ENCODE peak calls at places on chromosome 15, in eight cellular contexts. One of them, this sample, is unnamed.

GRCh38 chr15:62938825-62939224 is 103.7 kb upstream of the TPM1 start:
- DNase-seq in RWPE1: no peak
- DNase-seq in foreskin fibroblast: no peak
- DNase-seq in esophagus squamous epithelium: no peak
- DNase-seq in breast epithelium: no peak
- DNase-seq in nephron progenitor cell: no peak
- DNase-seq in WERI-Rb-1: no peak
- DNase-seq in astrocyte: no peak
- DNase-seq in this sample: no peak

GRCh38 chr15:68674975-68675374 is 96.2 kb downstream of the CORO2B start:
- DNase-seq in astrocyte: no peak
- DNase-seq in breast epithelium: no peak
- DNase-seq in RWPE1: peak
- DNase-seq in WERI-Rb-1: no peak
- DNase-seq in nephron progenitor cell: no peak
- DNase-seq in esophagus squamous epithelium: no peak
- DNase-seq in foreskin fibroblast: no peak
- DNase-seq in this sample: no peak

GRCh38 chr15:89034305-89034704 is 54.0 kb upstream of the ABHD2 start:
- DNase-seq in esophagus squamous epithelium: no peak
- DNase-seq in RWPE1: peak
- DNase-seq in WERI-Rb-1: no peak
- DNase-seq in breast epithelium: no peak
- DNase-seq in nephron progenitor cell: no peak
- DNase-seq in foreskin fibroblast: no peak
- DNase-seq in astrocyte: no peak
- DNase-seq in this sample: no peak

GRCh38 chr15:41017051-41017735 is 63.9 kb downstream of the CHAC1 start:
- DNase-seq in foreskin fibroblast: no peak
- DNase-seq in breast epithelium: no peak
- DNase-seq in nephron progenitor cell: no peak
- DNase-seq in RWPE1: no peak
- DNase-seq in astrocyte: no peak
- DNase-seq in esophagus squamous epithelium: no peak
- DNase-seq in WERI-Rb-1: no peak
- DNase-seq in this sample: no peak

GRCh38 chr15:91098451-91098850 is 1.6 kb upstream of the SV2B start:
- DNase-seq in nephron progenitor cell: no peak
- DNase-seq in esophagus squamous epithelium: no peak
- DNase-seq in foreskin fibroblast: no peak
- DNase-seq in astrocyte: no peak
- DNase-seq in WERI-Rb-1: no peak
- DNase-seq in breast epithelium: no peak
- DNase-seq in RWPE1: no peak
- DNase-seq in this sample: no peak

GRCh38 chr15:88707766-88708165 is 69.0 kb downstream of the ISG20 start:
- DNase-seq in breast epithelium: no peak
- DNase-seq in esophagus squamous epithelium: no peak
- DNase-seq in RWPE1: no peak
- DNase-seq in nephron progenitor cell: no peak
- DNase-seq in foreskin fibroblast: peak
- DNase-seq in WERI-Rb-1: no peak
- DNase-seq in astrocyte: peak
- DNase-seq in this sample: no peak

GRCh38 chr15:89673162-89673506 is 6.0 kb downstream of the PLIN1 start:
- DNase-seq in foreskin fibroblast: no peak
- DNase-seq in astrocyte: no peak
- DNase-seq in breast epithelium: no peak
- DNase-seq in RWPE1: no peak
- DNase-seq in WERI-Rb-1: peak
- DNase-seq in esophagus squamous epithelium: no peak
- DNase-seq in nephron progenitor cell: peak
- DNase-seq in this sample: peak

GRCh38 chr15:72733941-72734738 is 48.1 kb downstream of the BBS4 start:
- DNase-seq in breast epithelium: no peak
- DNase-seq in nephron progenitor cell: no peak
- DNase-seq in WERI-Rb-1: no peak
- DNase-seq in RWPE1: no peak
- DNase-seq in astrocyte: no peak
- DNase-seq in esophagus squamous epithelium: no peak
- DNase-seq in foreskin fibroblast: no peak
- DNase-seq in this sample: no peak

GRCh38 chr15:76483018-76483417 is 146.4 kb downstream of the ISL2 start:
- DNase-seq in nephron progenitor cell: no peak
- DNase-seq in breast epithelium: no peak
- DNase-seq in esophagus squamous epithelium: no peak
- DNase-seq in astrocyte: no peak
- DNase-seq in foreskin fibroblast: no peak
- DNase-seq in WERI-Rb-1: no peak
- DNase-seq in RWPE1: no peak
- DNase-seq in this sample: no peak

GRCh38 chr15:62307551-62307950 is 142.5 kb upstream of the C2CD4B start:
- DNase-seq in esophagus squamous epithelium: no peak
- DNase-seq in WERI-Rb-1: no peak
- DNase-seq in nephron progenitor cell: no peak
- DNase-seq in astrocyte: peak
- DNase-seq in foreskin fibroblast: peak
- DNase-seq in RWPE1: peak
- DNase-seq in breast epithelium: no peak
- DNase-seq in this sample: no peak

GRCh38 chr15:75649045-75649761 is 1.5 kb downstream of the SNX33 start:
- DNase-seq in nephron progenitor cell: no peak
- DNase-seq in esophagus squamous epithelium: no peak
- DNase-seq in WERI-Rb-1: no peak
- DNase-seq in foreskin fibroblast: no peak
- DNase-seq in breast epithelium: no peak
- DNase-seq in RWPE1: no peak
- DNase-seq in astrocyte: no peak
- DNase-seq in this sample: no peak

GRCh38 chr15:97502038-97502437 is 458.5 kb upstream of the ARRDC4 start:
- DNase-seq in foreskin fibroblast: no peak
- DNase-seq in esophagus squamous epithelium: no peak
- DNase-seq in RWPE1: peak
- DNase-seq in astrocyte: peak
- DNase-seq in breast epithelium: no peak
- DNase-seq in nephron progenitor cell: no peak
- DNase-seq in WERI-Rb-1: no peak
- DNase-seq in this sample: no peak

GRCh38 chr15:67199881-67200763 is 54.3 kb downstream of the AAGAB start:
- DNase-seq in astrocyte: peak
- DNase-seq in nephron progenitor cell: no peak
- DNase-seq in esophagus squamous epithelium: no peak
- DNase-seq in breast epithelium: no peak
- DNase-seq in foreskin fibroblast: no peak
- DNase-seq in WERI-Rb-1: no peak
- DNase-seq in RWPE1: no peak
- DNase-seq in this sample: no peak

GRCh38 chr15:58221591-58222241 is 83.5 kb downstream of the AQP9 start:
- DNase-seq in esophagus squamous epithelium: no peak
- DNase-seq in RWPE1: peak
- DNase-seq in nephron progenitor cell: peak
- DNase-seq in astrocyte: no peak
- DNase-seq in WERI-Rb-1: peak
- DNase-seq in foreskin fibroblast: peak
- DNase-seq in breast epithelium: no peak
- DNase-seq in this sample: peak

GRCh38 chr15:58223432-58223831 is 85.3 kb downstream of the AQP9 start:
- DNase-seq in astrocyte: no peak
- DNase-seq in foreskin fibroblast: no peak
- DNase-seq in esophagus squamous epithelium: no peak
- DNase-seq in RWPE1: no peak
- DNase-seq in WERI-Rb-1: no peak
- DNase-seq in nephron progenitor cell: no peak
- DNase-seq in breast epithelium: no peak
- DNase-seq in this sample: no peak

GRCh38 chr15:58227706-58228543 is 89.7 kb downstream of the AQP9 start:
- DNase-seq in WERI-Rb-1: peak
- DNase-seq in nephron progenitor cell: peak
- DNase-seq in RWPE1: peak
- DNase-seq in esophagus squamous epithelium: no peak
- DNase-seq in breast epithelium: peak
- DNase-seq in foreskin fibroblast: peak
- DNase-seq in astrocyte: peak
- DNase-seq in this sample: peak

GRCh38 chr15:58224068-58224467 is 85.9 kb downstream of the AQP9 start:
- DNase-seq in foreskin fibroblast: no peak
- DNase-seq in breast epithelium: peak
- DNase-seq in WERI-Rb-1: no peak
- DNase-seq in astrocyte: no peak
- DNase-seq in nephron progenitor cell: no peak
- DNase-seq in RWPE1: no peak
- DNase-seq in esophagus squamous epithelium: no peak
- DNase-seq in this sample: peak

DNA sequence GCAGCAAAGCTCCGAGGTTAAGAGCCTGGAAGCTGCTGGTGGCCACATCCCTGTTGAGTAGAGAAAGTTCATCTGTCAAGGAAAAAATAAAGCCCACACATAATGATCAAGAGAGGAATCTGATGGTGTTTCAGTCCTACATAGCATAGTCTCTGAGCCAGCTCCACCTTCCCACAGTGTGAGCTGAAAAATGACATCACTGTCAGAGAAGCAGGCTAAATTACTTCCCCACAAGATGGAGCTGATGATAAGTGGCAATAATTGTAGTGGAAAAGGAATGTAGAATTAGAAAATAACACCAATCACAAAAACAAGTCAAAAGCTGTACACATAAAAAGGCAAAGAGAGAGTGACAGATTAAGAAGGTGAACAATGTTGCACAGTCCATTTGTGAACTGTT is 84.5 kb downstream of the AQP9 start:
- DNase-seq in foreskin fibroblast: peak
- DNase-seq in breast epithelium: no peak
- DNase-seq in nephron progenitor cell: no peak
- DNase-seq in RWPE1: no peak
- DNase-seq in WERI-Rb-1: no peak
- DNase-seq in esophagus squamous epithelium: no peak
- DNase-seq in astrocyte: peak
- DNase-seq in this sample: no peak
- TF ChIP-seq CTCF in foreskin fibroblast: peak
- TF ChIP-seq CTCF in breast epithelium: no peak
- TF ChIP-seq CTCF in nephron progenitor cell: no peak
- TF ChIP-seq CTCF in RWPE1: no peak
- TF ChIP-seq CTCF in WERI-Rb-1: no peak
- TF ChIP-seq CTCF in esophagus squamous epithelium: no peak
- TF ChIP-seq CTCF in astrocyte: no peak
- TF ChIP-seq CTCF in this sample: no peak

GRCh38 chr15:46304320-46304719 is 669.5 kb downstream of the SQOR start:
- DNase-seq in astrocyte: no peak
- DNase-seq in WERI-Rb-1: peak
- DNase-seq in esophagus squamous epithelium: no peak
- DNase-seq in breast epithelium: no peak
- DNase-seq in foreskin fibroblast: no peak
- DNase-seq in RWPE1: no peak
- DNase-seq in nephron progenitor cell: peak
- DNase-seq in this sample: peak
- TF ChIP-seq CTCF in astrocyte: no peak
- TF ChIP-seq CTCF in WERI-Rb-1: peak
- TF ChIP-seq CTCF in esophagus squamous epithelium: peak
- TF ChIP-seq CTCF in breast epithelium: no peak
- TF ChIP-seq CTCF in foreskin fibroblast: peak
- TF ChIP-seq CTCF in RWPE1: peak
- TF ChIP-seq CTCF in nephron progenitor cell: peak
- TF ChIP-seq CTCF in this sample: peak

DNA sequence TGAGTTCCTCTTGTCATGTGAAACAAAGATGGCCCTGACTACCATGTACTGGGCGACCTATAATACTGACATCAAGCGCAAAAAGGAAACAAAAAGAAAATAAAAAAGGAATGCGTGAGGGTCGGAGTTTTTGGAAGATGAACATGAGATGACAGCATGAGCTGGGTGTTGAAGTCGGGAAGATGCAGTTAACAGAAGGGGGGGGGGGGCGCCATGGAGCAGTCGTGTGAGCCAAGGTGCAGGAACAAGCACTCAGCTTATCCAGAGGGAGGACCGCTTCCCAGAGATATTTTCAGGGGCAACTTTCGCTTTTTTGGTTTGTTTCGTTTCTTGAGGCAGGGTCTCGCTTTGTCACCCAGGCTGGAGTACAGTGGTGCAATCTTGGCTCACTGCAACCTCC is 110.2 kb downstream of the RORA start:
- DNase-seq in RWPE1: no peak
- DNase-seq in breast epithelium: no peak
- DNase-seq in foreskin fibroblast: no peak
- DNase-seq in WERI-Rb-1: no peak
- DNase-seq in esophagus squamous epithelium: no peak
- DNase-seq in nephron progenitor cell: no peak
- DNase-seq in astrocyte: no peak
- DNase-seq in this sample: no peak
- TF ChIP-seq CTCF in RWPE1: no peak
- TF ChIP-seq CTCF in breast epithelium: no peak
- TF ChIP-seq CTCF in foreskin fibroblast: no peak
- TF ChIP-seq CTCF in WERI-Rb-1: peak
- TF ChIP-seq CTCF in esophagus squamous epithelium: no peak
- TF ChIP-seq CTCF in nephron progenitor cell: no peak
- TF ChIP-seq CTCF in astrocyte: no peak
- TF ChIP-seq CTCF in this sample: peak

GRCh38 chr15:44199393-44199792 is 4.3 kb upstream of the FRMD5 start:
- DNase-seq in WERI-Rb-1: no peak
- DNase-seq in astrocyte: no peak
- DNase-seq in foreskin fibroblast: no peak
- DNase-seq in breast epithelium: no peak
- DNase-seq in esophagus squamous epithelium: no peak
- DNase-seq in RWPE1: no peak
- DNase-seq in nephron progenitor cell: no peak
- DNase-seq in this sample: no peak

GRCh38 chr15:44193651-44194396 is 1.2 kb downstream of the FRMD5 start:
- DNase-seq in RWPE1: peak
- DNase-seq in breast epithelium: no peak
- DNase-seq in esophagus squamous epithelium: no peak
- DNase-seq in foreskin fibroblast: peak
- DNase-seq in WERI-Rb-1: no peak
- DNase-seq in nephron progenitor cell: peak
- DNase-seq in astrocyte: peak
- DNase-seq in this sample: peak

GRCh38 chr15:44194397-44195150 is 497 bp downstream of the FRMD5 start:
- DNase-seq in RWPE1: peak
- DNase-seq in nephron progenitor cell: no peak
- DNase-seq in astrocyte: peak
- DNase-seq in esophagus squamous epithelium: no peak
- DNase-seq in foreskin fibroblast: peak
- DNase-seq in WERI-Rb-1: peak
- DNase-seq in breast epithelium: no peak
- DNase-seq in this sample: peak

DNA sequence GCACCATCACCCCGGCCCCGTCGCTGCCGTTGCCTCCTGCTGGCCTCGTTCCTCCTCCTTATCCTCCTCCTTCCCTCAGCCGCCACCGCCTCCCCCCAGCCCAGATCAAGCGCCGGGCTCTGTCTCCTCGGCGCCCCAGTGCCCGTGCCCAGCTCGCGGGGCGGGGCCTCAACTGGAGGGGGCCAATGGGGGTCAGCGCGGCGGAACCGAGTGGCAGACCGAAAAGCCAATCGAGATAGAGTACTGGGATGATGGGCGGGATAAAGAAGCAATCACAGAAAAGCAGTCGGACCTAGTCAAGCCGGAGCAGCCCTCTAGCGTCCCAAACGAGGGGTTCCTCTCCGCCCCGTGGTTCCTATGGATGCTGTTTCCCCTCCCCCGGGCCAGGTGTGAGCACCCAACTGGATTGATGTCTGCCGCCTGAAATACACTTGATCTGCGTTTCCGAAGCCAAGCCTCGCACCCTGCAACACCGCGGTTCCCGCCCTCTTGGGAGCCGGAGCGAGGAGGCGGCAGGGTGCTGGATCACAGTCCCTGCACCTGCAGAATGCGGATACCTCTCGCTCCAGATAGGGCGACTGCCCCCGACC is at the start of gene FRMD5:
- DNase-seq in astrocyte: peak
- DNase-seq in WERI-Rb-1: peak
- DNase-seq in esophagus squamous epithelium: peak
- DNase-seq in breast epithelium: peak
- DNase-seq in nephron progenitor cell: peak
- DNase-seq in foreskin fibroblast: peak
- DNase-seq in RWPE1: peak
- DNase-seq in this sample: peak
- TF ChIP-seq CTCF in astrocyte: peak
- TF ChIP-seq CTCF in WERI-Rb-1: peak
- TF ChIP-seq CTCF in esophagus squamous epithelium: peak
- TF ChIP-seq CTCF in breast epithelium: no peak
- TF ChIP-seq CTCF in nephron progenitor cell: peak
- TF ChIP-seq CTCF in foreskin fibroblast: peak
- TF ChIP-seq CTCF in RWPE1: no peak
- TF ChIP-seq CTCF in this sample: no peak